ENCODE peak calls at places on chromosomes 3 and 15, in eight cellular contexts. T is mesenteric fat pad; O is CD4-positive, CD25-positive, alpha-beta regulatory T cell; U is caudate nucleus; M is neuronal stem cell; I is activated CD4-positive, alpha-beta T cell treated with anti-CD3 and anti-CD28 coated beads for 48 hours; S is A549; N is mesothelial cell of epicardium. F is an unnamed sample.

GRCh38 chr15:87142096-87142495 is 1062.4 kb downstream of the AGBL1 start:
- DNase-seq in T (no peak), O (no peak), U (no peak), M (no peak), I (no peak), S (no peak), N (no peak), F (no peak)

GRCh38 chr15:66595937-66596545 is 30.2 kb upstream of the LCTL start:
- DNase-seq in T (no peak), O (no peak), U (no peak), M (no peak), I (no peak), S (no peak), N (no peak), F (no peak)

GRCh38 chr3:4587061-4587837 is 94.1 kb downstream of the ITPR1 start:
- DNase-seq in T (no peak), O (no peak), U (no peak), M (no peak), I (peak), S (no peak), N (no peak), F (no peak)

GRCh38 chr15:48433226-48433886 is 102.1 kb downstream of the DUT start:
- DNase-seq in T (no peak), O (peak), U (no peak), M (no peak), I (peak), S (no peak), N (no peak), F (no peak)

GRCh38 chr15:94196536-94196935 is 34.8 kb upstream of the MCTP2 start:
- DNase-seq in T (no peak), O (no peak), U (no peak), M (no peak), I (no peak), S (no peak), N (no peak), F (no peak)

GRCh38 chr3:170437696-170438407 is 19.2 kb downstream of the CLDN11 start:
- DNase-seq in T (no peak), O (no peak), U (no peak), M (no peak), I (no peak), S (peak), N (peak), F (no peak)

GRCh38 chr15:89653578-89653977 is 1.7 kb downstream of the KIF7 start:
- DNase-seq in T (no peak), O (no peak), U (no peak), M (no peak), I (no peak), S (no peak), N (no peak), F (no peak)

GRCh38 chr3:43995078-43995928 is 246.4 kb upstream of the TOPAZ1 start:
- DNase-seq in T (no peak), O (peak), U (no peak), M (peak), I (peak), S (peak), N (no peak), F (no peak)

GRCh38 chr3:41434781-41435180 is 235.5 kb downstream of the CTNNB1 start:
- DNase-seq in T (no peak), O (no peak), U (no peak), M (no peak), I (no peak), S (no peak), N (no peak), F (no peak)

GRCh38 chr3:19173945-19174344 is 25.6 kb downstream of the KCNH8 start:
- DNase-seq in T (no peak), O (no peak), U (no peak), M (no peak), I (no peak), S (no peak), N (no peak), F (no peak)

GRCh38 chr15:92711457-92711831 is 55.9 kb upstream of the FAM174B start:
- DNase-seq in T (no peak), O (no peak), U (no peak), M (no peak), I (no peak), S (no peak), N (no peak), F (no peak)

GRCh38 chr3:70805044-70805732 is 492.8 kb upstream of the MDFIC2 start:
- DNase-seq in T (no peak), O (no peak), U (no peak), M (no peak), I (no peak), S (no peak), N (no peak), F (no peak)

GRCh38 chr3:9553021-9553948 is at the start of gene LHFPL4:
- DNase-seq in T (no peak), O (no peak), U (no peak), M (peak), I (no peak), S (no peak), N (no peak), F (no peak)

GRCh38 chr15:41794081-41794480 is 19.8 kb downstream of the MAPKBP1 start:
- DNase-seq in T (no peak), O (no peak), U (no peak), M (no peak), I (no peak), S (no peak), N (no peak), F (no peak)

GRCh38 chr3:20123121-20123652 is 62.8 kb downstream of the SGO1 start:
- DNase-seq in T (no peak), O (no peak), U (no peak), M (no peak), I (no peak), S (no peak), N (no peak), F (no peak)

GRCh38 chr3:49718419-49719213 is 868 bp downstream of the AMIGO3 start:
- DNase-seq in T (no peak), O (no peak), U (no peak), M (no peak), I (peak), S (no peak), N (peak), F (no peak)

GRCh38 chr3:107988464-107989156 is 102.2 kb downstream of the CD47 start:
- DNase-seq in T (no peak), O (peak), U (no peak), M (no peak), I (no peak), S (peak), N (no peak), F (no peak)

GRCh38 chr3:43213631-43214030 is 72.7 kb upstream of the SNRK start:
- DNase-seq in T (no peak), O (no peak), U (no peak), M (no peak), I (no peak), S (no peak), N (no peak), F (no peak)

F was measured in activated CD8-positive, alpha-beta memory T cell treated with anti-CD3 and anti-CD28 coated beads for 48 hours.